ENCODE peak calls at places on chromosomes 1 and 21, in ten cellular contexts. N is lower leg skin; A is stimulated activated CD4-positive, alpha-beta T cell treated with anti-CD3 and anti-CD28 coated beads, Interleukin-2, amount 100 ng/mL, for 48 hours; B is activated CD8-positive, alpha-beta memory T cell treated with anti-CD3 and anti-CD28 coated beads for 24 hours; C is ovary; U is NCI-H774; I is stimulated activated naive CD8-positive, alpha-beta T cell treated with anti-CD3 and anti-CD28 coated beads, Interleukin-15, Interleukin-2, amounts not matched to agents 100 U/mL and 50 U/mL, for 24 hours; L is AG08395; O is activated CD4-positive, alpha-beta T cell treated with anti-CD3 and anti-CD28 coated beads for 24 hours; X is HFF-Myc. M is an unnamed sample.

GRCh38 chr1:184160236-184160635 is 108.7 kb downstream of the TSEN15 start:
- DNase-seq in N (no peak), O (peak), I (peak), X (no peak), A (peak), C (no peak), B (no peak), U (no peak), L (peak), M (peak)

GRCh38 chr1:59220356-59220755 is 76.5 kb upstream of the FGGY start:
- DNase-seq in B (no peak), N (no peak), X (no peak), A (no peak), U (no peak), C (no peak), I (no peak), O (no peak), L (no peak), M (no peak)

GRCh38 chr1:154784924-154785531 is 85.1 kb downstream of the KCNN3 start:
- DNase-seq in O (peak), I (peak), U (no peak), B (peak), X (no peak), N (no peak), A (peak), L (no peak), C (no peak), M (peak)

GRCh38 chr21:28904961-28905435 is 87.7 kb downstream of the LTN1 start:
- DNase-seq in O (no peak), I (no peak), X (no peak), C (no peak), N (no peak), U (no peak), B (no peak), A (no peak), L (no peak), M (no peak)

GRCh38 chr1:156677616-156678596 is 699 bp upstream of the NES start:
- DNase-seq in X (no peak), N (peak), U (peak), A (no peak), L (peak), O (no peak), B (peak), C (peak), I (peak), M (peak)

GRCh38 chr1:6730889-6731288 is 29.3 kb upstream of the DNAJC11 start:
- DNase-seq in C (no peak), N (no peak), L (no peak), X (no peak), A (no peak), I (no peak), U (no peak), O (no peak), B (no peak), M (no peak)

GRCh38 chr1:63014267-63014666 is 230.3 kb downstream of the ATG4C start:
- DNase-seq in C (no peak), I (no peak), L (no peak), O (no peak), X (no peak), U (no peak), A (no peak), B (no peak), N (no peak), M (no peak)

GRCh38 chr1:32939655-32940371 is 24.8 kb downstream of the RNF19B start:
- DNase-seq in U (no peak), C (peak), L (peak), N (no peak), B (no peak), X (no peak), O (no peak), I (no peak), A (no peak), M (peak)

GRCh38 chr21:16264314-16264713 is 534.5 kb downstream of the USP25 start:
- DNase-seq in I (no peak), L (no peak), X (no peak), B (no peak), O (no peak), A (no peak), N (no peak), U (no peak), C (no peak), M (no peak)

GRCh38 chr1:200211157-200211556 is 183.6 kb downstream of the NR5A2 start:
- DNase-seq in A (no peak), X (no peak), I (no peak), U (no peak), B (no peak), C (no peak), O (no peak), L (no peak), N (no peak), M (no peak)

GRCh38 chr1:38860464-38860816 is 868 bp upstream of the RRAGC start:
- DNase-seq in N (no peak), A (no peak), L (peak), C (no peak), I (no peak), U (no peak), B (no peak), X (no peak), O (no peak), M (no peak)

GRCh38 chr1:18666317-18666920 is 35.8 kb downstream of the PAX7 start:
- DNase-seq in U (no peak), L (no peak), A (no peak), X (no peak), N (no peak), C (no peak), I (no peak), O (no peak), B (no peak), M (no peak)

GRCh38 chr21:37005548-37006242 is 807 bp upstream of the RIPPLY3 start:
- DNase-seq in C (no peak), U (no peak), N (no peak), B (no peak), I (peak), L (no peak), X (no peak), A (no peak), O (no peak), M (peak)

GRCh38 chr1:201461783-201462441 is 7.1 kb downstream of the PHLDA3 start:
- DNase-seq in X (peak), C (peak), U (no peak), I (no peak), N (peak), L (peak), A (no peak), O (no peak), B (no peak), M (no peak)

GRCh38 chr1:112735752-112736151 is 20.6 kb upstream of the PPM1J start:
- DNase-seq in N (no peak), B (no peak), X (peak), O (no peak), C (no peak), A (no peak), U (no peak), I (no peak), L (peak), M (peak)

GRCh38 chr1:41102208-41102607 is 80.7 kb upstream of the SLFNL1 start:
- DNase-seq in B (no peak), C (peak), N (peak), X (peak), U (no peak), L (peak), O (no peak), I (no peak), A (no peak), M (no peak)

GRCh38 chr21:28142692-28143091 is 850.0 kb downstream of the LTN1 start:
- DNase-seq in X (peak), I (no peak), C (no peak), L (peak), O (no peak), U (no peak), A (no peak), B (no peak), N (no peak), M (no peak)

GRCh38 chr1:27031235-27032118 is 18.8 kb upstream of the TENT5B start:
- DNase-seq in B (no peak), C (peak), X (no peak), I (no peak), U (no peak), N (peak), O (no peak), L (peak), A (no peak), M (no peak)

GRCh38 chr1:84598846-84599741 is 24.9 kb upstream of the CTBS start:
- DNase-seq in N (no peak), X (no peak), B (no peak), I (no peak), A (no peak), U (no peak), O (no peak), L (peak), C (no peak), M (no peak)

GRCh38 chr1:154663656-154664055 is 55.7 kb upstream of the ADAR start:
- DNase-seq in A (no peak), X (no peak), C (no peak), I (no peak), O (no peak), B (no peak), N (no peak), U (no peak), L (no peak), M (no peak)

GRCh38 chr1:62746086-62746808 is 37.7 kb upstream of the ATG4C start:
- DNase-seq in I (no peak), U (peak), B (no peak), L (peak), A (no peak), X (peak), C (no peak), N (no peak), O (no peak), M (no peak)

GRCh38 chr1:241917487-241917886 is 40.1 kb upstream of the BECN2 start:
- DNase-seq in L (no peak), N (peak), U (no peak), X (no peak), B (no peak), C (no peak), O (no peak), I (no peak), A (no peak), M (no peak)

GRCh38 chr1:157034137-157034800 is 11.3 kb downstream of the ARHGEF11 start:
- DNase-seq in O (no peak), A (no peak), X (no peak), L (no peak), N (no peak), C (no peak), U (no peak), I (no peak), B (no peak), M (no peak)

GRCh38 chr1:184176058-184176457 is 124.5 kb downstream of the TSEN15 start:
- DNase-seq in U (peak), L (no peak), A (no peak), C (no peak), N (no peak), X (no peak), O (no peak), B (no peak), I (no peak), M (no peak)

GRCh38 chr1:186925881-186926676 is 97.3 kb downstream of the PLA2G4A start:
- DNase-seq in B (no peak), I (no peak), O (no peak), U (no peak), C (no peak), X (peak), A (no peak), N (no peak), L (no peak), M (no peak)

GRCh38 chr1:86082183-86082582 is 74.4 kb downstream of the COL24A1 start:
- DNase-seq in I (no peak), L (no peak), C (no peak), O (no peak), N (no peak), A (no peak), U (no peak), B (no peak), X (no peak), M (no peak)

GRCh38 chr1:193431265-193431977 is 245.0 kb upstream of the B3GALT2 start:
- DNase-seq in A (no peak), X (no peak), N (no peak), L (no peak), U (no peak), C (no peak), I (no peak), O (no peak), B (no peak), M (no peak)

GRCh38 chr1:98221926-98222325 is 301.1 kb upstream of the DPYD start:
- DNase-seq in B (no peak), O (no peak), L (no peak), A (no peak), I (no peak), U (no peak), N (no peak), C (no peak), X (no peak), M (no peak)

GRCh38 chr1:182662121-182662890 is 22.1 kb downstream of the RGS8 start:
- DNase-seq in I (no peak), N (no peak), U (no peak), X (no peak), B (no peak), O (no peak), C (no peak), L (no peak), A (no peak), M (no peak)

GRCh38 chr1:156113263-156114004 is 1.1 kb upstream of the LMNA start:
- DNase-seq in L (no peak), N (no peak), U (no peak), O (no peak), A (no peak), X (no peak), C (no peak), I (no peak), B (no peak), M (no peak)

GRCh38 chr1:213266983-213267772 is 216.1 kb downstream of the RPS6KC1 start:
- DNase-seq in N (no peak), L (no peak), O (no peak), U (no peak), X (no peak), B (no peak), C (no peak), A (no peak), I (no peak), M (no peak)

GRCh38 chr1:95809391-95809790 is 575.4 kb downstream of the RWDD3 start:
- DNase-seq in C (no peak), B (no peak), X (no peak), O (no peak), L (no peak), I (no peak), U (no peak), N (no peak), A (no peak), M (no peak)

GRCh38 chr1:175373786-175374623 is 181.4 kb upstream of the KIAA0040 start:
- DNase-seq in X (no peak), U (no peak), C (no peak), L (peak), O (no peak), I (peak), N (no peak), B (no peak), A (peak), M (peak)

GRCh38 chr1:58767143-58767542 is 16.7 kb downstream of the JUN start:
- DNase-seq in A (no peak), U (no peak), X (no peak), B (no peak), N (no peak), O (no peak), C (no peak), L (no peak), I (no peak), M (no peak)

GRCh38 chr21:27532081-27532480 is 565.2 kb upstream of the ADAMTS5 start:
- DNase-seq in N (no peak), A (no peak), B (no peak), X (peak), C (no peak), I (no peak), O (no peak), L (no peak), U (no peak), M (no peak)

GRCh38 chr1:181504294-181505115 is 21.2 kb downstream of the CACNA1E start:
- DNase-seq in B (no peak), I (no peak), X (no peak), O (no peak), N (no peak), C (no peak), L (no peak), A (no peak), U (peak), M (peak)

GRCh38 chr1:158095737-158096335 is 84.9 kb upstream of the CD1D start:
- DNase-seq in O (no peak), N (no peak), A (peak), B (no peak), C (no peak), X (no peak), L (peak), I (peak), U (no peak), M (peak)

GRCh38 chr1:108962681-108963051 is 618 bp downstream of the CLCC1 start:
- DNase-seq in U (no peak), N (no peak), L (no peak), X (no peak), O (no peak), A (peak), I (peak), B (no peak), C (peak), M (peak)

M was measured in activated CD4-positive, alpha-beta memory T cell treated with anti-CD3 and anti-CD28 coated beads for 36 hours.